ENCODE peak calls at places on chromosomes 16 and 17, in eight cellular contexts. K, Z, X, I, H, R, P and E are unnamed samples. For H3K36me3, the result is how much of the 10 kb centered on the place peaks cover.

GRCh38 chr16:46620265-46621005 is 744 bp downstream of the SHCBP1 start:
- DNase-seq in R (no peak), H (no peak), Z (no peak), P (peak), X (no peak), K (no peak), I (no peak), E (no peak)

GRCh38 chr17:15651583-15652110 is 32.1 kb upstream of the FBXW10B start:
- DNase-seq in K (peak), I (peak), Z (peak), H (peak), X (peak), P (peak), R (peak), E (peak)

GRCh38 chr17:67594115-67594878 is 123.4 kb upstream of the NOL11 start:
- DNase-seq in K (no peak), I (no peak), X (no peak), H (no peak), P (no peak), Z (no peak), R (no peak), E (no peak)

GRCh38 chr16:88539261-88539651 is 30.9 kb upstream of the ZC3H18 start:
- DNase-seq in X (no peak), H (no peak), Z (no peak), P (no peak), R (no peak), I (no peak), K (no peak), E (no peak)

GRCh38 chr16:9297437-9298113 is 206.1 kb downstream of the HAPSTR1 start:
- DNase-seq in Z (no peak), P (no peak), X (no peak), H (peak), I (peak), K (no peak), R (peak), E (no peak)

GRCh38 chr17:17191346-17191792 is 14.8 kb downstream of the PLD6 start:
- DNase-seq in K (no peak), I (no peak), P (no peak), Z (no peak), H (no peak), X (no peak), R (peak), E (peak)

GRCh38 chr17:79090503-79091372 is 16.1 kb downstream of the ENGASE start:
- DNase-seq in X (no peak), P (no peak), R (no peak), Z (no peak), H (no peak), K (no peak), I (no peak), E (no peak)

GRCh38 chr16:27844826-27845225 is 218.7 kb downstream of the GSG1L start:
- DNase-seq in Z (peak), H (no peak), X (no peak), R (no peak), I (no peak), P (no peak), K (no peak), E (no peak)

GRCh38 chr17:79536212-79536840 is 74.5 kb downstream of the RBFOX3 start:
- DNase-seq in X (no peak), I (peak), H (no peak), R (no peak), Z (no peak), K (no peak), P (no peak), E (no peak)

GRCh38 chr17:54937018-54937417 is 31.4 kb downstream of the COX11 start:
- DNase-seq in K (no peak), H (no peak), X (peak), R (no peak), P (no peak), I (no peak), Z (no peak), E (no peak)

GRCh38 chr16:4179020-4179419 is 62.8 kb upstream of the ADCY9 start:
- DNase-seq in P (no peak), K (no peak), X (peak), H (no peak), I (no peak), R (no peak), Z (peak), E (no peak)

GRCh38 chr16:29992371-29992967 is 2.9 kb downstream of the HIRIP3 start:
- DNase-seq in H (no peak), K (no peak), R (peak), I (no peak), Z (no peak), P (no peak), X (peak), E (no peak)

GRCh38 chr16:15829460-15829859 is 27.4 kb downstream of the MYH11 start:
- DNase-seq in H (peak), I (no peak), R (peak), P (peak), Z (peak), K (no peak), X (no peak), E (no peak)

GRCh38 chr17:79915850-79916430 is 76.7 kb upstream of the CBX4 start:
- DNase-seq in Z (peak), P (peak), X (peak), I (no peak), R (peak), H (peak), K (no peak), E (no peak)

GRCh38 chr17:62718420-62718819 is 89.7 kb downstream of the MARCHF10 start:
- DNase-seq in K (no peak), P (no peak), H (no peak), R (peak), Z (no peak), I (no peak), X (peak), E (peak)

GRCh38 chr16:55389426-55390073 is 65.5 kb downstream of the IRX6 start:
- DNase-seq in I (no peak), P (no peak), X (peak), H (no peak), K (no peak), R (peak), Z (peak), E (no peak)

GRCh38 chr16:84603115-84603816 is 14.6 kb downstream of the COTL1 start:
- DNase-seq in I (no peak), X (no peak), Z (peak), R (peak), K (peak), H (no peak), P (peak), E (peak)
- H3K4me3 ChIP-seq in I (peak), X (no peak), Z (no peak), R (peak), K (no peak), H (no peak), P (no peak), E (no peak)

GRCh38 chr16:12449795-12450194 is 353.9 kb downstream of the CPPED1 start:
- DNase-seq in R (no peak), P (no peak), H (no peak), Z (no peak), K (no peak), I (no peak), X (no peak), E (no peak)
- H3K36me3 ChIP-seq in R (under half), P (under half), H (under half), Z (under half), K (under half), I (under half), X (under half), E (under half)

GRCh38 chr17:56594528-56595418 is 1.3 kb downstream of the NOG start:
- DNase-seq in H (peak), K (no peak), P (no peak), R (no peak), I (no peak), Z (peak), X (peak), E (no peak)
- H3K4me3 ChIP-seq in H (peak), K (peak), P (peak), R (peak), I (peak), Z (peak), X (peak), E (peak)

GRCh38 chr17:3693099-3693498 is 2.9 kb downstream of the P2RX5 start:
- DNase-seq in X (no peak), I (no peak), R (no peak), K (no peak), H (no peak), Z (no peak), P (no peak), E (no peak)
- H3K36me3 ChIP-seq in X (under half), I (under half), R (under half), K (under half), H (under half), Z (under half), P (under half), E (under half)

DNA sequence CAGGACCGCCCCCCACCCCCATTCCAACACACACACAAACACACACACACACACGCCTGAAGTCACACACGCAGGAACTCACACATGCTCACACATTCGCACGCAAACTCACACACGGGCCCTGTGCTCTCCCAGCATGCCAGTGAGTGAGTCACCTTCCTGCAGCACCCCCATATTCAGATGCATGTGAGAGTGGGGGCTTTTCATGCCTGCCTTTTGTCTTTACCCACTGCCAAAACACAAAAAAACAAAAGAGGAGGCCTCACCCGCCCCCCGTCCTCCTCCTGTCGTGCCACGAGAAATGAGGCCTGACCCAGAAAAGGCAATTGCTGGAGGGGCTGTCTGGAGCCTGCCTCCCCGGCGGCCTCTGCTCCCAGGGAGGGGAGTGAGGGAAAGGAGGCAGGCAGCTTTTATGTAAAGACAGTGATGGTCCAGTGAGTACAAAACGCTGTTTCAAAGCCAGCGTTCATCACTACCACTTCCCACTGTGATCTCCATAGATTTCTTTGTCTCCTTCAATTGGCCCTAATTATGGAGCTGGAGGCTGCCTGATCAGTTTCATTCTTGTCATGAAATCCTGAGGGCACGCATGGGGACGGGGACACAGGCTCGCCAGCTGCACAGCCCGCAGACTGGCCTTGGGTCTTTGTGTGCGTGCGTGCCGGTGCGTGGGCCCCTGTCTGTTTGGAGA is 29.5 kb upstream of the GSE1 start:
- DNase-seq in X (no peak), Z (no peak), K (no peak), I (peak), R (no peak), P (no peak), H (peak), E (no peak)
- H3K4me3 ChIP-seq in X (no peak), Z (no peak), K (no peak), I (no peak), R (no peak), P (no peak), H (peak), E (no peak)

GRCh38 chr16:85733839-85734170 is 17.1 kb downstream of the C16orf74 start:
- DNase-seq in K (no peak), Z (no peak), R (no peak), H (peak), I (peak), X (no peak), P (no peak), E (no peak)
- H3K36me3 ChIP-seq in K (under half), Z (under half), R (under half), H (under half), I (under half), X (under half), P (under half), E (under half)

GRCh38 chr17:13599168-13599577 is 2.6 kb downstream of the HS3ST3A1 start:
- DNase-seq in K (no peak), P (no peak), R (no peak), X (no peak), H (no peak), Z (no peak), I (no peak), E (no peak)
- H3K4me3 ChIP-seq in K (peak), P (no peak), R (no peak), X (no peak), H (peak), Z (no peak), I (peak), E (peak)

GRCh38 chr16:70158261-70158939 is 15.2 kb upstream of the CLEC18C start:
- DNase-seq in X (peak), H (no peak), R (no peak), I (peak), Z (no peak), P (no peak), K (no peak), E (no peak)
- H3K36me3 ChIP-seq in X (under half), H (under half), R (half or more), I (half or more), Z (half or more), P (under half), K (half or more), E (under half)

GRCh38 chr17:3903881-3904286 is 11.0 kb upstream of the CAMKK1 start:
- DNase-seq in Z (no peak), X (no peak), R (no peak), P (no peak), K (no peak), H (no peak), I (no peak), E (no peak)
- H3K4me3 ChIP-seq in Z (no peak), X (no peak), R (no peak), P (no peak), K (no peak), H (no peak), I (no peak), E (no peak)

DNA sequence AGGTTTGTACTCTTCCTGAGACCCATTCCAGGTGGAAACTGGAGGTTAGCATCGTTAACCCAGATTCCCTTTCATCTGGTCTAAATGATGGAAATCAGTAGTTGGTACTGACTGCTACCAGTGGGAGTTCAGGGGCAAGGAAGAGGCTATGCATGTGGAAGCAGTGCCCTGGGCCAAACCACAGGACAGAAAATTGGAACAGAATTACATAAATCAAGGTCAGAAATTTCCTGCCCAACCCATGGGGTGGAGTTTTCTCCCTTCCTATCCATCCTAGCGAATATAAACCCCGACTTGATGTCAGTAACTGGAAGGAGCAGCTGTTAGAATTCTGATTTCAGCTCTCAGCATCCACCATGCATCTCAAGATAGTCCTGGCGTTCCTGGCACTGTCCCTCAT is at the start of gene AOC2:
- DNase-seq in K (no peak), I (no peak), P (no peak), R (no peak), H (no peak), Z (no peak), X (no peak), E (no peak)
- H3K36me3 ChIP-seq in K (under half), I (half or more), P (under half), R (half or more), H (under half), Z (half or more), X (under half), E (under half)